ENCODE peak calls at places on chromosomes 1 and 21, in eight cellular contexts. A is CD4-positive, alpha-beta T cell; B is stomach; R is body of pancreas; W is fibroblast of lung; C is cardiac muscle cell; V is CD8-positive, alpha-beta memory T cell; I is HCT116. Z is an unnamed sample.

GRCh38 chr1:174788981-174789380 is 210.8 kb upstream of the CACYBP start:
- DNase-seq in A (no peak), B (no peak), R (no peak), W (peak), C (peak), V (no peak), I (no peak), Z (no peak)

GRCh38 chr1:26907071-26907922 is 6.5 kb downstream of the NR0B2 start:
- DNase-seq in A (no peak), B (peak), R (peak), W (peak), C (peak), V (no peak), I (peak), Z (no peak)

GRCh38 chr1:7469255-7469938 is 301.7 kb upstream of the VAMP3 start:
- DNase-seq in A (no peak), B (no peak), R (peak), W (peak), C (peak), V (no peak), I (no peak), Z (no peak)

GRCh38 chr1:163231385-163231784 is 28.7 kb upstream of the RGS5 start:
- DNase-seq in A (no peak), B (no peak), R (no peak), W (peak), C (peak), V (no peak), I (no peak), Z (no peak)

GRCh38 chr1:164644774-164645634 is 86.0 kb downstream of the PBX1 start:
- DNase-seq in A (no peak), B (no peak), R (no peak), W (peak), C (peak), V (no peak), I (peak), Z (no peak)

GRCh38 chr1:223339861-223340260 is 24.1 kb downstream of the SUSD4 start:
- DNase-seq in A (no peak), B (no peak), R (no peak), W (no peak), C (no peak), V (no peak), I (no peak), Z (no peak)

GRCh38 chr1:86616871-86617270 is 70.0 kb downstream of the CLCA4 start:
- DNase-seq in A (no peak), B (no peak), R (no peak), W (no peak), C (no peak), V (no peak), I (no peak), Z (no peak)

GRCh38 chr1:241485554-241485992 is 34.0 kb downstream of the FH start:
- DNase-seq in A (no peak), B (no peak), R (no peak), W (peak), C (peak), V (no peak), I (peak), Z (peak)

GRCh38 chr1:238343869-238344268 is 453.1 kb upstream of the ZP4 start:
- DNase-seq in A (no peak), B (no peak), R (no peak), W (no peak), C (no peak), V (no peak), I (no peak), Z (no peak)

GRCh38 chr1:115873184-115873583 is 32.3 kb upstream of the NHLH2 start:
- DNase-seq in A (no peak), B (no peak), R (no peak), W (no peak), C (no peak), V (no peak), I (no peak), Z (no peak)

GRCh38 chr1:206685256-206685748 is 597 bp downstream of the MAPKAPK2 start:
- DNase-seq in A (peak), B (no peak), R (peak), W (no peak), C (no peak), V (peak), I (no peak), Z (no peak)

GRCh38 chr1:173960625-173961024 is 43.5 kb upstream of the SERPINC1 start:
- DNase-seq in A (no peak), B (no peak), R (no peak), W (no peak), C (peak), V (no peak), I (no peak), Z (no peak)

GRCh38 chr1:98761238-98761637 is 99.7 kb downstream of the SNX7 start:
- DNase-seq in A (no peak), B (no peak), R (no peak), W (no peak), C (no peak), V (no peak), I (no peak), Z (peak)

GRCh38 chr1:8699679-8700078 is 117.8 kb downstream of the RERE start:
- DNase-seq in A (no peak), B (no peak), R (no peak), W (no peak), C (no peak), V (no peak), I (no peak), Z (no peak)

GRCh38 chr1:29806646-29807319 is 570.5 kb downstream of the PTPRU start:
- DNase-seq in A (no peak), B (no peak), R (no peak), W (no peak), C (no peak), V (no peak), I (no peak), Z (no peak)

GRCh38 chr1:212797681-212798080 is 6.0 kb downstream of the TATDN3 start:
- DNase-seq in A (no peak), B (no peak), R (no peak), W (peak), C (peak), V (no peak), I (no peak), Z (no peak)

GRCh38 chr1:169604781-169605560 is 18.7 kb upstream of the F5 start:
- DNase-seq in A (peak), B (no peak), R (no peak), W (no peak), C (no peak), V (peak), I (no peak), Z (no peak)

GRCh38 chr1:39501666-39502065 is 10.2 kb downstream of the BMP8A start:
- DNase-seq in A (no peak), B (no peak), R (no peak), W (peak), C (peak), V (no peak), I (no peak), Z (no peak)

GRCh38 chr1:203572134-203572625 is 54.5 kb upstream of the ATP2B4 start:
- DNase-seq in A (no peak), B (no peak), R (no peak), W (peak), C (peak), V (no peak), I (no peak), Z (no peak)

GRCh38 chr21:16570196-16570595 is 840.4 kb downstream of the USP25 start:
- DNase-seq in A (no peak), B (no peak), R (no peak), W (peak), C (no peak), V (no peak), I (no peak), Z (no peak)

GRCh38 chr21:16082038-16082816 is 352.4 kb downstream of the USP25 start:
- DNase-seq in A (no peak), B (no peak), R (no peak), W (no peak), C (peak), V (no peak), I (no peak), Z (no peak)

GRCh38 chr1:36475341-36475740 is 7.4 kb downstream of the CSF3R start:
- DNase-seq in A (no peak), B (no peak), R (no peak), W (no peak), C (no peak), V (no peak), I (no peak), Z (no peak)

GRCh38 chr1:85464497-85465098 is 361 bp downstream of the DDAH1 start:
- DNase-seq in A (no peak), B (peak), R (peak), W (peak), C (peak), V (peak), I (peak), Z (no peak)

GRCh38 chr1:238063454-238063853 is 172.7 kb upstream of the ZP4 start:
- DNase-seq in A (no peak), B (no peak), R (peak), W (peak), C (no peak), V (no peak), I (no peak), Z (no peak)

GRCh38 chr1:116984406-116985160 is 17.0 kb upstream of the CD101 start:
- DNase-seq in A (no peak), B (no peak), R (no peak), W (no peak), C (no peak), V (no peak), I (no peak), Z (no peak)

GRCh38 chr1:51215169-51215568 is 20.9 kb upstream of the RNF11 start:
- DNase-seq in A (no peak), B (no peak), R (no peak), W (peak), C (no peak), V (no peak), I (no peak), Z (no peak)

GRCh38 chr1:155063550-155064108 is at the start of gene EFNA4:
- DNase-seq in A (peak), B (peak), R (peak), W (peak), C (peak), V (peak), I (peak), Z (no peak)

GRCh38 chr21:20388400-20388799 is 609.8 kb upstream of the NCAM2 start:
- DNase-seq in A (no peak), B (no peak), R (no peak), W (no peak), C (no peak), V (no peak), I (no peak), Z (no peak)

GRCh38 chr21:19181604-19182140 is 778.1 kb upstream of the TMPRSS15 start:
- DNase-seq in A (no peak), B (no peak), R (peak), W (no peak), C (no peak), V (no peak), I (no peak), Z (no peak)

GRCh38 chr21:38995755-38996154 is 187.5 kb downstream of the PSMG1 start:
- DNase-seq in A (no peak), B (no peak), R (no peak), W (no peak), C (no peak), V (no peak), I (no peak), Z (no peak)

GRCh38 chr1:171655215-171656116 is 3.0 kb upstream of the MYOC start:
- DNase-seq in A (peak), B (peak), R (peak), W (peak), C (peak), V (peak), I (peak), Z (peak)

GRCh38 chr1:243269461-243269801 is 13.6 kb downstream of the SDCCAG8 start:
- DNase-seq in A (no peak), B (no peak), R (no peak), W (no peak), C (peak), V (no peak), I (no peak), Z (no peak)

GRCh38 chr1:244778356-244778755 is 57.1 kb upstream of the COX20 start:
- DNase-seq in A (no peak), B (no peak), R (no peak), W (peak), C (peak), V (no peak), I (peak), Z (no peak)

GRCh38 chr1:228393268-228393699 is 13.4 kb downstream of the TRIM11 start:
- DNase-seq in A (no peak), B (peak), R (peak), W (peak), C (peak), V (no peak), I (no peak), Z (no peak)

GRCh38 chr1:40350391-40350790 is 23.1 kb upstream of the SMAP2 start:
- DNase-seq in A (no peak), B (no peak), R (no peak), W (no peak), C (no peak), V (no peak), I (no peak), Z (no peak)

GRCh38 chr1:14850563-14850962 is 252.1 kb downstream of the KAZN start:
- DNase-seq in A (no peak), B (peak), R (peak), W (no peak), C (no peak), V (no peak), I (peak), Z (no peak)

GRCh38 chr1:210405316-210405715 is 76.6 kb downstream of the HHAT start:
- DNase-seq in A (no peak), B (no peak), R (no peak), W (no peak), C (no peak), V (no peak), I (no peak), Z (no peak)

GRCh38 chr1:178273707-178274410 is 180.0 kb downstream of the RASAL2 start:
- DNase-seq in A (no peak), B (no peak), R (no peak), W (peak), C (no peak), V (no peak), I (no peak), Z (no peak)
- H3K27ac ChIP-seq in A (no peak), B (no peak), R (no peak), W (no peak), C (no peak), V (no peak), I (no peak), Z (no peak)

DNA sequence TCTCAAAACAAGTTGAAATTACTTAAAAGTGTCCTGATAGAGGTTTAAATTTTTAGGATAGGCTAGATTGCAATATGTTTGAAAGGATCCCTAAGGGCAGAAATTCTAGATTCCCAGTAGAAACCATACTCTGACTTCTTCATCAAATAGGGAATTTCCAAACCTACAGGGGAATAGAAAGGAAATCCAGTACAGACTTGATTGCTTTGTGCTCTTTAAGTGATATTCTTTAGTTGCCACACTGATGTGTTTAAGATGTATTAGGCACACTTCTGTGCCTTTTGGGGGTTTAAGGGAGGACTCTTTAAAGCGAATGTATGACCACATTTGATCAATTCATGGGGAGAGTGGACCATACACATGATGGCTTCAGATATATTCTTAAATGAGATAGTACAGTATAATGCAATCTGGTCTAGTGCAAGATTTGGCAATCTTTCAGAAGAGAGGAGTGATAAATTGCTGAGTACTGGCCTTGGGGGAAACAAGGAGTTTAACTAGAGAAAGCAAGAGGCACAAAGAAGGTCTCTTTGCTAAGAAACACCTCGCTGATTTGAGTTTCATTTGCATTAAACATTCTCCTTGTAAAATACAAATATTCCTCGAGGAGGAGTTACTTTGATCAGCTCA is 268.8 kb upstream of the NR5A2 start:
- DNase-seq in A (no peak), B (no peak), R (no peak), W (peak), C (peak), V (no peak), I (peak), Z (no peak)
- H3K27ac ChIP-seq in A (no peak), B (no peak), R (no peak), W (no peak), C (no peak), V (no peak), I (peak), Z (no peak)

DNA sequence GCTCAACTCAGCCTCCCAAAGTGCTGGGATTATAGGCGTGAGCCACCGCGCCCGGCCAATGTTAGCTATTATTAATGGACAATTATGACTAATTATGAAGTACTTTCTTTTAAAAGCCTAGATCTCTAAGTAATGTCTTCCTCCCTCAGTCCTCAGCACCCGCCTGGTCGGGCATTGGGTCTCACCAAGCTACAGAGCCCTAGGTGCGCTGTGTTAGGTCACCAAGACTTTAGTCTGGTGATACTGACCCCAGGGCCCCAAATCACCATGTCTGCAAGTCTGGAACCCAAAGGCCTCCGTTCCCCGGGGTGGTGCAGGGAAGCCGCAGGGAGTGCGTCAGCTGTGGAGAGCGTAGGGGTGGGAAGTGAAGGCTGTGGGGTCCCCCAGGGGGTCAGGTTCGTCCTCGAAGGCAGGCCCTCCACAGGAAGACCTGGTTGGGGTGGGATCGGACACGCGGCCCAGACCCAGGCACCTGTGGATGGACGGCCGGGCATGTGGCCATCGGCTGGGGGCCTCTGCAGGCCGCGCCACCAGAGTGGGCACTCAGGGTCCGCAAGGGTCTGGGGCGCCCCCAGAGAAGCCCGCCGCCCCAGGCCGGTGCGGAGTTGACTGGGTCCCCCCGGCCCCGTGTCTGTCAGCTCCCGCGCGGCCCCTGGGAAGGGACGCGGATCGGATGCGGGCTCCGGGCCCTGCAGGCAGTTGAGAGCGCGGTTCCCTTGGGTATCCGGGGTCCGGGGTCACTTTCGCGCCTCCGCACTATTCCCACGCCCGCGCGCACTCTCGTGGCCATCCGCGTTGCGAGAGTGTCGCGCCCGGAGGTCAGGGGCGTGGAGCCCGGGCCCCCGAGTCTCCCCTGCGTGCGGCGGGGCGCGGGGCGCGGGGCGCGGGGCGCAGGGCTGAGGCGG is 710 bp upstream of the PDXK start:
- DNase-seq in A (no peak), B (no peak), R (no peak), W (no peak), C (no peak), V (no peak), I (no peak), Z (no peak)
- H3K27ac ChIP-seq in A (no peak), B (peak), R (peak), W (peak), C (no peak), V (peak), I (peak), Z (no peak)

GRCh38 chr21:42490735-42491134 is 5.3 kb downstream of the RSPH1 start:
- DNase-seq in A (no peak), B (no peak), R (no peak), W (no peak), C (no peak), V (no peak), I (no peak), Z (no peak)
- H3K27ac ChIP-seq in A (no peak), B (no peak), R (no peak), W (no peak), C (no peak), V (no peak), I (no peak), Z (no peak)

GRCh38 chr21:44930543-44930981 is 9.3 kb upstream of the SLX9 start:
- DNase-seq in A (peak), B (no peak), R (no peak), W (no peak), C (peak), V (peak), I (no peak), Z (no peak)
- H3K27ac ChIP-seq in A (peak), B (no peak), R (no peak), W (no peak), C (no peak), V (peak), I (no peak), Z (no peak)

GRCh38 chr1:106677181-106677580 is 379.3 kb upstream of the PRMT6 start:
- DNase-seq in A (no peak), B (no peak), R (no peak), W (no peak), C (no peak), V (no peak), I (no peak), Z (no peak)
- H3K27ac ChIP-seq in A (no peak), B (no peak), R (no peak), W (no peak), C (no peak), V (no peak), I (no peak), Z (no peak)

DNA sequence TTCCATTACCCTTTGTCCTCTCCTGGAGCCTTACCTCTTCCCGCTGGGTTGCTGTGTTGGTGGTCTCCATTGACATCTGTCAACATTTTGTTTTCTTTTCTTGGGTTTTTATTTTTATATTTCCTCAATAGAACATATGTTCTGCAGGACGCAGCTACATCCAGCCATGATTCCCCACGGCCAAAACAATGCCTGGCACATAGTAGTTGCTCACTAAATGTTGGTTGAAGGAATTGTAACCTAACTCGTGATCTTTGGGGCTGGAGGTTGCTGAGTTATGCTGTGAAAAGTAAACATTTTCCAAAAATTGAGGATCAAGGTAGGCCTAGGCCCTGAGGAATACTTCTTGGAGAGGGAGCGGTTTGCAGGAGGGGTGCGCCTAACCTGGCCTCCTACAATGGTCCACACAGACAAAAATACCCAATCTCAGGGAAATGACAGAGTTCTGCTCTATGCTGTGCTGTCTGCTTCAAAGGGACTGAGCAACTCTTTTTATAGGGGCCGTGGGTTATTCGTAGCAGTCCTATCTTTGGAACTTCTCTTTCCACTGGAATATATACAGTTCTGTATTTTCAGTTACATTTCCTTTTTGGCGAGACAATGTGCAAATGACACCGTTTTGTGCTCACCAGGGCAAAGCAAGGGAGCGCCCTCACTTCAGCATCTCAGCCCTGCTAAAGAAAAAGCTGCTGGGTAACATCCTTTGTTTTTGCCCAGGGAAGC is 1.4 kb downstream of the PDPN start:
- DNase-seq in A (no peak), B (no peak), R (no peak), W (no peak), C (no peak), V (no peak), I (no peak), Z (no peak)
- H3K27ac ChIP-seq in A (no peak), B (peak), R (no peak), W (no peak), C (no peak), V (no peak), I (no peak), Z (peak)

GRCh38 chr1:6158181-6158580 is 21.9 kb downstream of the CHD5 start:
- DNase-seq in A (no peak), B (no peak), R (no peak), W (no peak), C (no peak), V (no peak), I (no peak), Z (no peak)
- H3K27ac ChIP-seq in A (no peak), B (no peak), R (no peak), W (no peak), C (no peak), V (no peak), I (peak), Z (no peak)